ENCODE peak calls at places on chromosomes 4 and X, in five cellular contexts. D is IMR-90; N is AG04449; I is iPS DF 6.9; E is naive thymus-derived CD8-positive, alpha-beta T cell. H is an unnamed sample.

GRCh38 chr4:152965614-152966013 is 29.5 kb downstream of the FHDC1 start:
- DNase-seq in D (peak; percentile 23), N (no peak), I (no peak), E (no peak), H (no peak)

GRCh38 chr4:54929459-54929858 is 195.9 kb downstream of the KDR start:
- DNase-seq in D (no peak), N (no peak), I (no peak), E (no peak), H (no peak)

GRCh38 chr4:186887211-186887785 is 163.6 kb upstream of the FAT1 start:
- DNase-seq in D (no peak), N (no peak), I (no peak), E (no peak), H (peak; percentile 15)

GRCh38 chrX:77009691-77010090 is 437.5 kb upstream of the FGF16 start:
- DNase-seq in D (peak; percentile 35), N (no peak), I (no peak), E (no peak), H (peak; percentile 9)

GRCh38 chrX:107775734-107776511 is at the start of gene TSC22D3:
- DNase-seq in D (peak; percentile 33), N (no peak), I (no peak), E (peak; percentile 18), H (peak; percentile 66)

GRCh38 chr4:185879666-185880312 is 67.8 kb upstream of the SORBS2 start:
- DNase-seq in D (no peak), N (no peak), I (no peak), E (no peak), H (no peak)

GRCh38 chr4:163332526-163333405 is at the start of gene NPY1R:
- DNase-seq in D (peak; percentile 73), N (peak; percentile 17), I (no peak), E (no peak), H (peak; percentile 78)

GRCh38 chr4:152118819-152119553 is 358.2 kb upstream of the GATB start:
- DNase-seq in D (no peak), N (no peak), I (no peak), E (no peak), H (no peak)

GRCh38 chr4:7140062-7140691 is 52.2 kb upstream of the SORCS2 start:
- DNase-seq in D (no peak), N (no peak), I (no peak), E (no peak), H (no peak)

GRCh38 chr4:24568425-24568824 is 15.9 kb downstream of the DHX15 start:
- DNase-seq in D (no peak), N (no peak), I (no peak), E (no peak), H (no peak)

GRCh38 chrX:15953801-15954200 is 99.2 kb upstream of the AP1S2 start:
- DNase-seq in D (no peak), N (no peak), I (no peak), E (no peak), H (no peak)

GRCh38 chr4:87097075-87097474 is 123.3 kb downstream of the KLHL8 start:
- DNase-seq in D (no peak), N (no peak), I (no peak), E (no peak), H (no peak)

GRCh38 chr4:16196482-16197393 is 29.5 kb downstream of the TAPT1 start:
- DNase-seq in D (peak; percentile 65), N (no peak), I (peak; percentile 20), E (no peak), H (peak; percentile 70)

GRCh38 chr4:64774626-64775025 is 365.4 kb upstream of the TECRL start:
- DNase-seq in D (no peak), N (no peak), I (no peak), E (no peak), H (peak; percentile 20)

GRCh38 chrX:1151378-1152077 is 60.9 kb downstream of the CRLF2 start:
- DNase-seq in D (no peak), N (no peak), I (no peak), E (no peak), H (no peak)

GRCh38 chr4:117479673-117480072 is 394.3 kb upstream of the TRAM1L1 start:
- DNase-seq in D (peak; percentile 20), N (no peak), I (no peak), E (no peak), H (no peak)

GRCh38 chr4:172692701-172693100 is 475.9 kb upstream of the GALNT7 start:
- DNase-seq in D (no peak), N (no peak), I (no peak), E (no peak), H (no peak)

GRCh38 chr4:28287837-28288236 is 1427.2 kb downstream of the STIM2 start:
- DNase-seq in D (peak; percentile 100), N (peak; percentile 98), I (no peak), E (no peak), H (peak; percentile 99)

GRCh38 chr4:53987761-53988171 is 76.6 kb downstream of the CHIC2 start:
- DNase-seq in D (peak; percentile 81), N (peak; percentile 36), I (no peak), E (no peak), H (peak; percentile 77)

GRCh38 chrX:101208152-101208905 is 11.3 kb upstream of the DRP2 start:
- DNase-seq in D (peak; percentile 41), N (no peak), I (no peak), E (no peak), H (peak; percentile 65)

GRCh38 chr4:128604840-128605239 is 204.7 kb upstream of the JADE1 start:
- DNase-seq in D (peak; percentile 47), N (no peak), I (no peak), E (no peak), H (no peak)

GRCh38 chr4:7426525-7427171 is 8.1 kb downstream of the PSAPL1 start:
- DNase-seq in D (no peak), N (no peak), I (no peak), E (no peak), H (no peak)

GRCh38 chr4:77800483-77801259 is 18.5 kb downstream of the CNOT6L start:
- DNase-seq in D (peak; percentile 44), N (no peak), I (no peak), E (no peak), H (peak; percentile 43)

GRCh38 chr4:5874811-5875465 is 17.9 kb downstream of the CRMP1 start:
- DNase-seq in D (peak; percentile 44), N (peak; percentile 2), I (no peak), E (no peak), H (peak; percentile 4)

GRCh38 chrX:141669689-141670088 is 28.9 kb downstream of the SPANXD start:
- DNase-seq in D (no peak), N (no peak), I (no peak), E (no peak), H (peak; percentile 11)

GRCh38 chr4:71210831-71211230 is 128.0 kb upstream of the SLC4A4 start:
- DNase-seq in D (no peak), N (no peak), I (no peak), E (no peak), H (no peak)

GRCh38 chr4:44493924-44494323 is 45.3 kb upstream of the KCTD8 start:
- DNase-seq in D (no peak), N (no peak), I (peak; percentile 1), E (no peak), H (no peak)

GRCh38 chrX:40153335-40154221 is 55.8 kb upstream of the BCOR start:
- DNase-seq in D (no peak), N (no peak), I (no peak), E (peak; percentile 56), H (peak; percentile 41)

GRCh38 chr4:2059726-2060577 is 825 bp downstream of the NAT8L start:
- DNase-seq in D (no peak), N (no peak), I (no peak), E (no peak), H (peak; percentile 12)

GRCh38 chr4:73701116-73701515 is 39.3 kb upstream of the CXCL8 start:
- DNase-seq in D (peak; percentile 32), N (no peak), I (no peak), E (no peak), H (no peak)

GRCh38 chr4:98627883-98628282 is 30.5 kb downstream of the TSPAN5 start:
- DNase-seq in D (peak; percentile 81), N (peak; percentile 41), I (no peak), E (no peak), H (peak; percentile 77)

GRCh38 chrX:112066813-112067212 is 15.8 kb downstream of the TRPC5 start:
- DNase-seq in D (no peak), N (no peak), I (no peak), E (no peak), H (no peak)

GRCh38 chrX:18354369-18355329 is at the start of gene SCML2:
- DNase-seq in D (peak; percentile 21), N (no peak), I (no peak), E (peak; percentile 4), H (peak; percentile 22)

GRCh38 chr4:107885865-107886264 is 45.5 kb upstream of the CYP2U1 start:
- DNase-seq in D (no peak), N (no peak), I (no peak), E (no peak), H (no peak)

GRCh38 chrX:115679460-115679859 is 118.5 kb downstream of the PLS3 start:
- DNase-seq in D (peak; percentile 39), N (no peak), I (no peak), E (no peak), H (peak; percentile 31)

GRCh38 chr4:147334478-147334877 is 146.4 kb upstream of the EDNRA start:
- DNase-seq in D (peak; percentile 86), N (no peak), I (no peak), E (no peak), H (peak; percentile 79)

H was measured in iris pigment epithelial cell.